ENCODE peak calls at places on chromosomes 12 and 14, in seven cellular contexts. A, H, R, J, X, D and E are unnamed samples.

GRCh38 chr12:110639336-110640178 is 25.6 kb downstream of the TCTN1 start:
- DNase-seq in D (no peak), J (no peak), A (no peak), X (peak), H (peak), R (no peak), E (peak)

GRCh38 chr12:131141483-131141882 is 187.8 kb downstream of the ADGRD1 start:
- DNase-seq in H (no peak), J (no peak), R (no peak), A (no peak), X (peak), D (no peak), E (no peak)

GRCh38 chr14:92631098-92631497 is 117.3 kb downstream of the LGMN start:
- DNase-seq in R (no peak), X (no peak), A (no peak), D (no peak), J (no peak), H (no peak), E (no peak)

GRCh38 chr14:53355581-53356112 is 202.5 kb upstream of the DDHD1 start:
- DNase-seq in D (no peak), A (peak), H (no peak), J (no peak), R (peak), X (peak), E (peak)

GRCh38 chr14:65230287-65230728 is 128.0 kb upstream of the MAX start:
- DNase-seq in A (peak), J (no peak), R (peak), X (no peak), D (peak), H (no peak), E (no peak)

GRCh38 chr12:54304187-54304810 is 3.5 kb upstream of the NFE2 start:
- DNase-seq in J (no peak), R (no peak), X (peak), H (no peak), D (peak), A (peak), E (peak)

GRCh38 chr12:116528067-116528466 is 31.1 kb upstream of the MAP1LC3B2 start:
- DNase-seq in J (no peak), A (no peak), H (no peak), D (no peak), X (no peak), R (no peak), E (peak)

GRCh38 chr12:105705765-105706164 is 375.3 kb downstream of the C12orf75 start:
- DNase-seq in J (no peak), X (peak), H (peak), D (no peak), R (peak), A (peak), E (peak)

GRCh38 chr12:102110782-102111181 is 9.1 kb downstream of the NUP37 start:
- DNase-seq in A (no peak), D (no peak), R (no peak), H (no peak), J (no peak), X (no peak), E (no peak)

GRCh38 chr14:105980224-105980623 is 453.8 kb downstream of the TMEM121 start:
- DNase-seq in H (no peak), R (no peak), J (no peak), D (no peak), A (no peak), X (no peak), E (no peak)

GRCh38 chr12:49652921-49653520 is 29.7 kb downstream of the PRPF40B start:
- DNase-seq in R (no peak), H (no peak), X (no peak), J (no peak), A (no peak), D (no peak), E (no peak)

GRCh38 chr12:34371050-34371449 is 348.8 kb downstream of the ALG10 start:
- DNase-seq in R (no peak), X (no peak), H (no peak), J (no peak), A (no peak), D (no peak), E (no peak)

GRCh38 chr14:96038920-96039632 is at the start of gene C14orf132:
- DNase-seq in R (peak), X (peak), J (peak), H (no peak), A (peak), D (peak), E (peak)

GRCh38 chr12:93153321-93153720 is 224.2 kb upstream of the EEA1 start:
- DNase-seq in A (no peak), R (no peak), J (no peak), D (no peak), H (peak), X (no peak), E (no peak)

GRCh38 chr14:33945329-33945728 is 5.5 kb downstream of the EGLN3 start:
- DNase-seq in X (no peak), R (no peak), J (no peak), H (no peak), D (no peak), A (no peak), E (no peak)

GRCh38 chr12:28622416-28622815 is 432.2 kb downstream of the CCDC91 start:
- DNase-seq in D (no peak), R (no peak), J (no peak), X (no peak), A (no peak), H (peak), E (peak)

GRCh38 chr12:84986586-84986985 is 49.5 kb downstream of the TSPAN19 start:
- DNase-seq in J (no peak), H (no peak), R (no peak), X (no peak), D (no peak), A (no peak), E (no peak)

GRCh38 chr12:48197549-48197966 is 5.5 kb downstream of the OR10AD1 start:
- DNase-seq in D (no peak), R (no peak), H (no peak), A (peak), J (peak), X (no peak), E (no peak)

GRCh38 chr12:90122716-90123115 is 414.1 kb upstream of the ATP2B1 start:
- DNase-seq in H (no peak), J (no peak), R (no peak), X (no peak), D (no peak), A (no peak), E (no peak)

GRCh38 chr12:45268672-45269406 is 52.9 kb downstream of the ANO6 start:
- DNase-seq in H (peak), J (no peak), D (peak), R (peak), A (peak), X (no peak), E (peak)

GRCh38 chr12:119659289-119659897 is 8.5 kb upstream of the PRKAB1 start:
- DNase-seq in A (peak), D (no peak), J (peak), X (no peak), R (peak), H (no peak), E (peak)

GRCh38 chr12:43957732-43958131 is 121.9 kb downstream of the TMEM117 start:
- DNase-seq in D (no peak), J (no peak), R (peak), A (peak), X (no peak), H (peak), E (peak)

GRCh38 chr12:10392394-10392930 is 2.6 kb upstream of the KLRK1 start:
- DNase-seq in D (peak), H (no peak), J (no peak), X (no peak), R (no peak), A (peak), E (peak)

GRCh38 chr12:123387508-123388217 is 3.7 kb downstream of the KMT5A start:
- DNase-seq in X (no peak), D (no peak), H (no peak), A (no peak), J (no peak), R (peak), E (no peak)
- H3K27ac ChIP-seq in X (no peak), D (peak), H (peak), A (peak), J (peak), R (peak), E (peak)

GRCh38 chr12:109387425-109388166 is 39.9 kb downstream of the MYO1H start:
- DNase-seq in X (peak), R (peak), A (peak), J (no peak), H (no peak), D (no peak), E (no peak)
- TF ChIP-seq CTCF in X (peak), R (peak), A (peak), J (no peak), H (peak), D (peak), E (peak)

DNA sequence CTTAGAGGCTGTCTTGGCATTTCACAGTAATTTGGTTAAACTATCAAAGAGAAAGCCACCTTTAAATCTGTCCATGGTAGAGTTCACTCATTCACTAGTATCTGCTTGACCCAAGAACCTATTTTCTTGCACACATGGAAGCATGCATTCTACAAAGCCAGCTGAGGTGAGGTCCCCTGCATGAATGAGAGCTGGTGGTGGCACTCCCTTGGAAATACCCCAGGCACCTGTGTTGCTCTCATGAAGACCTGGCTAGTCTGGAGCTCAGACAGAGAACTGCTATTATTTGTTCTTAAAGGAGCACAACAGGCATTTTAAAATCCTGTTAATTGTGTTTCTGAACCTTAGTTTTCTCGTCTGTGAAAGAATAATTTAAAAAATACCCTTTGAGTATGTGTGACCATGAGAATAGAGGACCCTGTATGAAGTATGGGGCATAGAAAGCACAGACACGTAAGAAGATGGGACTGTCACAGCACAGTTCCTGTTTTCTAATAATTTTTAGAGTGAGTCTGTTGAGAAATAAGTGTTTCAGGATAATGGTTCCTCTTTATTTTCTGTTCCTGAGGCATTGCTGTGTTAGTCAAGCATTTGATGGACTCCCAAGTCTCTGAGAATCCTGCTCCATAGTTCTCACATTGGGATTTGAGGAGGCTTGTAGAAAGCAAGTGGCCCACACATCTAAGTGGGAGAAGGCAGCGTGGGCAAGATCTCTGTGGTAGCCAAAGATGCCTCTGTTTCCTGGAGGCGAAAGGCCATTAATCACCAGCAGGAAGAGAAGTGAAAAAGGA is 10.9 kb downstream of the RGS6 start:
- DNase-seq in D (no peak), X (no peak), R (no peak), H (no peak), A (no peak), J (no peak), E (no peak)
- H3K27ac ChIP-seq in D (no peak), X (no peak), R (no peak), H (no peak), A (no peak), J (no peak), E (no peak)

GRCh38 chr12:67388331-67389163 is 119.4 kb downstream of the CAND1 start:
- DNase-seq in R (peak), J (no peak), X (peak), H (no peak), A (peak), D (no peak), E (no peak)
- TF ChIP-seq CTCF in R (peak), J (no peak), X (peak), H (peak), A (no peak), D (peak), E (peak)